ENCODE peak calls at places on chromosome 19, in four cellular contexts. R, S, K and Q are unnamed samples.

GRCh38 chr19:11092181-11092538 is 2.9 kb downstream of the LDLR start:
- DNase-seq in K (peak), R (no peak), S (peak), Q (no peak)

GRCh38 chr19:3987619-3988371 is 2.5 kb upstream of the EEF2 start:
- DNase-seq in K (peak), R (peak), S (no peak), Q (peak)

GRCh38 chr19:48726573-48726972 is 7.0 kb upstream of the MAMSTR start:
- DNase-seq in R (no peak), S (no peak), K (no peak), Q (peak)

GRCh38 chr19:40198272-40198990 is 7.2 kb downstream of the MAP3K10 start:
- DNase-seq in S (no peak), K (no peak), R (no peak), Q (no peak)

GRCh38 chr19:53086949-53087348 is 16.3 kb downstream of the ZNF160 start:
- DNase-seq in R (no peak), S (peak), K (no peak), Q (no peak)

GRCh38 chr19:17121736-17122293 is 46.2 kb downstream of the MYO9B start:
- DNase-seq in R (no peak), K (no peak), S (no peak), Q (no peak)

GRCh38 chr19:16441661-16442071 is 30.1 kb downstream of the EPS15L1 start:
- DNase-seq in K (no peak), S (no peak), R (peak), Q (no peak)

GRCh38 chr19:51501594-51502263 is at the start of gene SIGLEC12:
- DNase-seq in R (peak), K (no peak), S (no peak), Q (no peak)

GRCh38 chr19:13841339-13842293 is 35.3 kb upstream of the NANOS3 start:
- DNase-seq in K (no peak), R (peak), S (no peak), Q (peak)

GRCh38 chr19:2081873-2082810 is 14.0 kb downstream of the MOB3A start:
- DNase-seq in R (no peak), K (no peak), S (no peak), Q (no peak)

GRCh38 chr19:44626067-44626624 is 12.8 kb downstream of the IGSF23 start:
- DNase-seq in K (no peak), R (no peak), S (peak), Q (no peak)

GRCh38 chr19:16582486-16583261 is 10.5 kb upstream of the SLC35E1 start:
- DNase-seq in K (no peak), S (no peak), R (no peak), Q (no peak)

GRCh38 chr19:38413416-38413815 is 10.5 kb downstream of the FAM98C start:
- DNase-seq in K (no peak), R (no peak), S (no peak), Q (no peak)